ENCODE peak calls at places on chromosomes 6 and 20, in five cellular contexts. X is neuronal stem cell, N is mesenchymal stem cell, F is mesendoderm, R is H9. I is an unnamed sample.

GRCh38 chr6:21001736-21002135 is 467.5 kb downstream of the CDKAL1 start:
- DNase-seq in N (peak), R (no peak), F (no peak), X (no peak), I (no peak)

GRCh38 chr20:49700411-49701185 is 13.1 kb downstream of the B4GALT5 start:
- DNase-seq in R (no peak), X (no peak), F (no peak), N (peak), I (peak)

GRCh38 chr6:14922306-14922705 is 323.6 kb upstream of the JARID2 start:
- DNase-seq in R (peak), F (peak), N (peak), X (no peak), I (peak)

GRCh38 chr6:126112171-126112632 is 125.9 kb downstream of the TRMT11 start:
- DNase-seq in N (peak), F (no peak), X (no peak), R (no peak), I (peak)

GRCh38 chr20:45087814-45088213 is 13.1 kb downstream of the KCNS1 start:
- DNase-seq in R (no peak), X (no peak), F (no peak), N (no peak), I (no peak)

GRCh38 chr6:91276315-91276714 is 689.4 kb upstream of the MAP3K7 start:
- DNase-seq in N (peak), R (no peak), F (peak), X (no peak), I (no peak)

GRCh38 chr6:87907521-87907920 is 140.1 kb upstream of the SPACA1 start:
- DNase-seq in X (no peak), R (no peak), N (peak), F (no peak), I (no peak)

GRCh38 chr20:14775778-14776177 is 438.4 kb upstream of the FLRT3 start:
- DNase-seq in R (no peak), N (peak), X (no peak), F (no peak), I (peak)

GRCh38 chr6:449057-449430 is 57.5 kb downstream of the IRF4 start:
- DNase-seq in R (peak), N (no peak), F (no peak), X (no peak), I (no peak)

GRCh38 chr6:122792796-122793195 is 3.7 kb downstream of the SMPDL3A start:
- DNase-seq in X (no peak), N (no peak), R (no peak), F (no peak), I (peak)

GRCh38 chr6:17483391-17484016 is 90.1 kb downstream of the CAP2 start:
- DNase-seq in R (no peak), N (no peak), F (no peak), X (no peak), I (no peak)

GRCh38 chr6:134994431-134994830 is 44.5 kb upstream of the ALDH8A1 start:
- DNase-seq in F (no peak), X (no peak), R (no peak), N (no peak), I (peak)

GRCh38 chr6:113856011-113856551 is 1.1 kb upstream of the MARCKS start:
- DNase-seq in R (peak), F (peak), N (peak), X (peak), I (peak)

GRCh38 chr6:144728804-144729203 is 443.7 kb downstream of the UTRN start:
- DNase-seq in N (no peak), F (no peak), X (no peak), R (no peak), I (no peak)

GRCh38 chr6:57173056-57173885 is 1.1 kb downstream of the BAG2 start:
- DNase-seq in N (peak), F (peak), R (peak), X (no peak), I (no peak)

GRCh38 chr6:142416179-142416578 is 114.4 kb downstream of the ADGRG6 start:
- DNase-seq in N (peak), R (no peak), F (peak), X (no peak), I (no peak)

GRCh38 chr6:119368917-119369316 is 19.4 kb upstream of the MAN1A1 start:
- DNase-seq in R (no peak), N (no peak), F (no peak), X (no peak), I (peak)

GRCh38 chr6:125821825-125822281 is 31.1 kb downstream of the NCOA7 start:
- DNase-seq in X (no peak), R (no peak), N (no peak), F (no peak), I (no peak)

GRCh38 chr20:57157106-57157691 is 109.2 kb downstream of the BMP7 start:
- DNase-seq in R (no peak), X (no peak), F (no peak), N (no peak), I (no peak)

GRCh38 chr6:110255356-110255755 is 75.1 kb downstream of the CDC40 start:
- DNase-seq in F (peak), R (peak), N (peak), X (peak), I (peak)

GRCh38 chr20:45649312-45649863 is 18.3 kb upstream of the WFDC9 start:
- DNase-seq in F (peak), X (no peak), N (no peak), R (no peak), I (no peak)

GRCh38 chr6:158041370-158041769 is 59.7 kb downstream of the SYNJ2 start:
- DNase-seq in X (no peak), F (no peak), R (no peak), N (peak), I (no peak)
- H4K8ac ChIP-seq in X (no peak), F (no peak), R (no peak), N (peak), I (peak)

GRCh38 chr6:41548098-41548840 is 2.1 kb downstream of the FOXP4 start:
- DNase-seq in N (no peak), R (no peak), F (no peak), X (no peak), I (no peak)

GRCh38 chr6:41546866-41547798 is 951 bp downstream of the FOXP4 start:
- DNase-seq in X (peak), F (peak), R (no peak), N (peak), I (peak)

GRCh38 chr6:41549673-41550072 is 3.5 kb downstream of the FOXP4 start:
- DNase-seq in X (no peak), R (no peak), F (no peak), N (no peak), I (no peak)

GRCh38 chr6:41547799-41548097 is 1.6 kb downstream of the FOXP4 start:
- DNase-seq in R (no peak), F (no peak), X (no peak), N (no peak), I (no peak)

DNA sequence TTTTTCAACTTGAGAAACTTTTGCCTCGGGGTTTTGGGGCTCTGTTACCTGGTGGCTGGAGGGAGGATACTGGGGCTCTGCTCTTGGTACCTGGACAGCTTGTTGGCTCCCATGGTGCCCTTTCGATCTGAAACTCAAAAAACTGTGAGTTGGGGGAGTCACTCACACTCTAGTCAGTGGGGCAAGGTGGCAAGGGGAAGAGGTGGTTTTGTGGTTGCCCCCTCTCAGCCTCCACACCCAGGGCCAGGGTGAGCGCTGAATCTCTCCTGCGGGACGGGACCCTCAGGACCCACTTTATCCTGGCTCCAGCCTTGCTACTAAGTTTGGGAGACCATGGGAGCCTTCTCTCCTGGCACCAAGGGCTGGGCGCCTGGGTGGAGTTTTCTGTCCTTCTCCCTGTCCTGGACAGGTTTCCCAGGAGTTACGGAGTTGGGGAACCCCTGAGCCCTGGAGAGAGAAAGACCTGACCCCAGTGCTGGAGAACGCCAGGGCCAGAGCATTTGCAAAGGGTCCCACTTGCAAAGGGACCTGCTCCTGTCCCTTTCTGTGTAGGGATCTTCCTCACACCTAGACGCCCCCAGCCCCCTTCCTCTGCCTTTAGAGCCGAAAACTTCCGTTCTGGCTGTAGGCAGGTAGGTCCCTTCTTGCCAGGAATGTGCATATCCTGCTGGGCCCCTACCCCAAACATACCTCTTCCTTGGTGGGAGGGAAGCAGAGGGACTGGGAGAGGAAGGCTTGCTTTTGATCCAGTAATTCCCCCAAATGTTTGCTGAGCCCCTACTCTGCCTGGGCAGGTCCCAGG is 2.9 kb downstream of the FOXP4 start:
- DNase-seq in N (no peak), X (no peak), R (peak), F (peak), I (no peak)
- H4K8ac ChIP-seq in N (no peak), X (no peak), R (no peak), F (no peak), I (no peak)

GRCh38 chr20:11814276-11814675 is 103.4 kb upstream of the BTBD3 start:
- DNase-seq in R (no peak), F (peak), X (no peak), N (peak), I (peak)
- H4K8ac ChIP-seq in R (no peak), F (no peak), X (no peak), N (no peak), I (no peak)

GRCh38 chr6:151447237-151447636 is 4.7 kb downstream of the RMND1 start:
- DNase-seq in X (no peak), F (no peak), R (no peak), N (no peak), I (no peak)

GRCh38 chr6:151451417-151451949 is 443 bp downstream of the RMND1 start:
- DNase-seq in F (no peak), R (no peak), X (no peak), N (no peak), I (no peak)

GRCh38 chr6:151451950-151452749 is at the start of gene RMND1:
- DNase-seq in F (peak), R (peak), X (peak), N (peak), I (peak)

GRCh38 chr6:151448623-151449022 is 3.3 kb downstream of the RMND1 start:
- DNase-seq in R (no peak), F (peak), X (no peak), N (no peak), I (no peak)

GRCh38 chr6:151452750-151453427 is 963 bp upstream of the RMND1 start:
- DNase-seq in F (peak), R (no peak), N (peak), X (no peak), I (peak)
- H4K8ac ChIP-seq in F (peak), R (no peak), N (no peak), X (no peak), I (peak)

GRCh38 chr6:30570263-30570662 is 979 bp upstream of the ABCF1 start:
- DNase-seq in F (peak), N (no peak), X (no peak), R (no peak), I (no peak)
- H4K8ac ChIP-seq in F (no peak), N (no peak), X (no peak), R (no peak), I (no peak)

DNA sequence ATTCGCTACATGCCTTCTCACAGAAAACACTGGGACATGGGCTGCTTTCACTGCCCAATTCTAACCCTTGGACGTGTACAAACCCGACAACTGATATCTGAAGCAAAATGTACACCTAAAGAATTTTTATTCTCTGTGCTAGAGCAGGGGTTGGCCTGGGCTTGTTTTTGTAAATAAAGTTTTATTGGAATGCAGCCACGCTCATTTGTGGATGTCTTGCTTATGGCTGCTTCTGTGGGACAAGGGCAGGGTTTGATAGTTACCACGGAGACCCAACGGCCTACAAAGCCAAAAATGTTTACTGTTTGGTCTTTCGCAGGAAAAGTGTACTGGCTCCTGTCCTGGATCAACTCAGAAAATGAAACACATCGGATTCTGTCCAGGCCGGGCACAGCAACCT is 58.1 kb upstream of the APCDD1L start:
- DNase-seq in R (no peak), F (no peak), X (no peak), N (no peak), I (no peak)
- H4K8ac ChIP-seq in R (no peak), F (no peak), X (no peak), N (no peak), I (no peak)

DNA sequence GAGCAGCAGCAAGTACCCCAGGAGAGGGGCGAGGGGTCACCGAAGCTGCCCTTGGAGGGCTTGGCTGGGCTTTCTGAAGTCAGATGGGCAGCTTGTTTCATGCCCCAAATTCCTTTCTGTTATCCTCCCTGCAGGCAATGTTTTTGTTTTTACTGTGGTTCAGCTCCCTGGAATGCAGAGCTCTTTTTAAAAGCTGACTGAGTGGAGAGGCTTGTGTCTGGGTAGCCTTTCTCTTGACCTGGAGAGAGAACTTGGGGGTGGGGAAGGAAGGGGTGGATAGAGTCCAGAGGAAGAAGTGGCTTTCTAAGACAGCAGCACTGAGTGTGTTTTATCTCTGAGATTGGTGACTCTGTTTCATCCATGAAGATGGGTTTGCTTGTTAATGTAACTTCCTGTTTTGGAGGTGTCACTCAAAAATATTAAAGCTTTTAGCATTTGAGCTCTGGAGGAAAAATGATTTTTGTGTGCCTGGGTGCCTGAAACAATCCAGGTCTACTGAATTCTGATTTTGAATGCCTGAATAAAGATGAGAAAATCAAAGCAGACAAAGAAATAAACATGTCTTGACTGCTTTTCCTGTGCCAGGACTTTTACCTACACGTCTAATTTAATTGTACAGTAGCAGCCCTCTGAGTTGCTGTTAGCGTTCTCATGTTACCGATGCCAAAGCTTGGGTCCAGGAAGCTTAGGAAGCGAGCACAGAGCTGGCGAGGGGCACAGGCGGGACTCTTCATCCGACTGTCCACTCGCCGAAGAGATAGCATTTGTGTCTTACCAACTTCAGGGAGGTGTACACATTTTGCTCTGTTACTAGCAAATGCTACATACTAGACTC is 78.2 kb upstream of the EEF1E1 start:
- DNase-seq in R (peak), N (peak), F (peak), X (peak), I (peak)
- H4K8ac ChIP-seq in R (no peak), N (peak), F (peak), X (no peak), I (peak)

DNA sequence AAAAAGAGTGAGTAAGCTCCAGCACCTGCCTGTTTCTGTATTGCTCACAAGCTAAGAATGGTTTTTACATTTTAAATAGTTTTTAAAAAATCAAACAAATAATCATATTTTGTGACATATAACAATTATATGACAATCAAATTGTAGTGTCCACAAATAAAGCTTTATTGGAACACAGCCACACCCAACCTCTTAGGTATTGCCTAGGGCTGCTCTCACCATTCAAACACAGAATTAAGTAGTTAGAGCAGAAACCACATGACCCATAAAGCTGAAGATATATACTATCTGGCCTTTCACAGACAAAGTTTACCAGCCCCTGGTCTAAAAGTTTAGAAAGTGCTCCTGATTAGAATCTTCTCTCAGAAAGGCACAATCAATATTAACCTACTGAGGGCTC is 11.2 kb downstream of the TNFRSF21 start:
- DNase-seq in N (no peak), R (no peak), F (no peak), X (no peak), I (no peak)
- H4K8ac ChIP-seq in N (no peak), R (no peak), F (peak), X (no peak), I (no peak)

DNA sequence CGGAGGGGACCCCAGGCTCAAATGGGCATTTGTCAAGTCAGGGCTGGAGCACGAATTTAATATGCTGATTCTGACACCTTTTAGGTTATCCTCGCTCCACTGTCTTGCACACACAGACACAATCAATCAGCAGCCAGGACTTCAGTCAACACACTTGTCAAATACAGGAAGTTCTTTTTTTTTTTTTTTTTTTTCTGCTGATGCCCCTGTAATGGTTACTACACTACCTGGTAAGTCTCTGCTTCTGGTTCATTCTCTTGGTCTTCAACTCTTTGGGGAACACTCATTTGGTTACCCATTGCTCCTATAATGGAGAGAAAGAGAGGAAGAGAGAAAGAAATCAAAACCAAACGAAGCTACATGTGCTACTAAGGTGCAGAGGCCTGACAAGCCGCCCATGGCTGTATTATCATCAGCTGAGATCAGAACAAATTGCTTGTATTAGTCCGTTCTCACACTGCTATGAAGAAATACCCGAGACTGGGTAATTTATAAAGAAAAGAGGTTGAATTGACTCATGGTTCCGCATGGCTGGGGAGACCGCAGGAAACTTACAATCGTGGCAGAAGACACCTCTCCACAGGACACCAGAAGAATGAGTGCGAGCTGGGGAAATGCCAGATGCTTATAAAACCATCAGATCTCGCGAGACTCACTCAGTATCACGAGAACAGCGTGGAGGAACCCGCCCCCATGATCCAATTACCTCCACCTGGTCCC is 11.8 kb downstream of the BCAS1 start:
- DNase-seq in F (peak), X (no peak), N (no peak), R (no peak), I (no peak)
- H4K8ac ChIP-seq in F (no peak), X (no peak), N (no peak), R (no peak), I (no peak)

I was measured in trophoblast cell.